ENCODE peak calls at places on chromosomes 3 and 15, in nine cellular contexts. I, E, H, G, M, U, Z, J and K are unnamed samples.

GRCh38 chr3:110227987-110228386 is 843.6 kb upstream of the NECTIN3 start:
- DNase-seq in I (no peak), E (no peak), H (no peak), G (no peak), M (no peak), U (no peak), Z (no peak), J (no peak), K (no peak)

GRCh38 chr3:67593761-67594234 is 60.6 kb downstream of the SUCLG2 start:
- DNase-seq in I (no peak), E (peak), H (no peak), G (no peak), M (peak), U (no peak), Z (no peak), J (no peak), K (no peak)

GRCh38 chr3:179234244-179234643 is 16.7 kb downstream of the KCNMB3 start:
- DNase-seq in I (no peak), E (no peak), H (no peak), G (no peak), M (no peak), U (no peak), Z (no peak), J (no peak), K (no peak)

GRCh38 chr15:83659011-83659811 is 5.3 kb downstream of the ADAMTSL3 start:
- DNase-seq in I (no peak), E (no peak), H (peak), G (peak), M (no peak), U (no peak), Z (no peak), J (no peak), K (no peak)

GRCh38 chr3:143963946-143964345 is 7.7 kb upstream of the DIPK2A start:
- DNase-seq in I (no peak), E (no peak), H (no peak), G (no peak), M (no peak), U (no peak), Z (no peak), J (no peak), K (no peak)

GRCh38 chr3:50572158-50572557 is 2.8 kb downstream of the HEMK1 start:
- DNase-seq in I (peak), E (peak), H (peak), G (peak), M (peak), U (peak), Z (peak), J (peak), K (peak)

GRCh38 chr3:175357758-175358157 is 498.6 kb downstream of the NAALADL2 start:
- DNase-seq in I (no peak), E (no peak), H (no peak), G (no peak), M (no peak), U (no peak), Z (no peak), J (no peak), K (no peak)

GRCh38 chr3:98359993-98360675 is 6.5 kb downstream of the OR5K4 start:
- DNase-seq in I (no peak), E (peak), H (no peak), G (no peak), M (no peak), U (no peak), Z (no peak), J (no peak), K (no peak)

GRCh38 chr3:72658466-72659100 is 189.7 kb downstream of the SHQ1 start:
- DNase-seq in I (no peak), E (no peak), H (no peak), G (no peak), M (no peak), U (no peak), Z (no peak), J (no peak), K (no peak)

GRCh38 chr15:98647774-98648653 is at the start of gene IGF1R:
- DNase-seq in I (peak), E (peak), H (peak), G (peak), M (peak), U (peak), Z (peak), J (peak), K (peak)

GRCh38 chr3:38475716-38476115 is 20.4 kb upstream of the EXOG start:
- DNase-seq in I (no peak), E (no peak), H (no peak), G (no peak), M (no peak), U (no peak), Z (no peak), J (no peak), K (no peak)

GRCh38 chr15:75712668-75713337 is at the start of gene CSPG4:
- DNase-seq in I (no peak), E (peak), H (peak), G (peak), M (peak), U (no peak), Z (peak), J (no peak), K (no peak)

GRCh38 chr15:85125056-85125661 is 143.5 kb downstream of the PDE8A start:
- DNase-seq in I (no peak), E (peak), H (no peak), G (no peak), M (peak), U (no peak), Z (no peak), J (no peak), K (no peak)

GRCh38 chr3:172687501-172687900 is 23.4 kb downstream of the NCEH1 start:
- DNase-seq in I (no peak), E (no peak), H (no peak), G (no peak), M (no peak), U (no peak), Z (no peak), J (no peak), K (no peak)

GRCh38 chr15:75867428-75867827 is 24.2 kb downstream of the UBE2Q2 start:
- DNase-seq in I (no peak), E (no peak), H (no peak), G (no peak), M (no peak), U (no peak), Z (no peak), J (no peak), K (no peak)

GRCh38 chr15:93974804-93975481 is 256.4 kb upstream of the MCTP2 start:
- DNase-seq in I (no peak), E (peak), H (no peak), G (no peak), M (no peak), U (no peak), Z (peak), J (no peak), K (peak)

GRCh38 chr15:80945605-80946004 is 44.0 kb downstream of the MESD start:
- DNase-seq in I (no peak), E (no peak), H (no peak), G (no peak), M (no peak), U (no peak), Z (no peak), J (no peak), K (no peak)

GRCh38 chr3:151639096-151639740 is 94.5 kb upstream of the AADACL2 start:
- DNase-seq in I (no peak), E (no peak), H (no peak), G (no peak), M (no peak), U (no peak), Z (no peak), J (no peak), K (no peak)

GRCh38 chr3:8937064-8938020 is 25.9 kb downstream of the RAD18 start:
- DNase-seq in I (no peak), E (no peak), H (no peak), G (no peak), M (peak), U (no peak), Z (no peak), J (no peak), K (no peak)

GRCh38 chr3:194045289-194045688 is 90.7 kb upstream of the HES1 start:
- DNase-seq in I (no peak), E (no peak), H (no peak), G (no peak), M (no peak), U (no peak), Z (no peak), J (peak), K (peak)

GRCh38 chr3:72446406-72447058 is 401.7 kb downstream of the SHQ1 start:
- DNase-seq in I (no peak), E (peak), H (peak), G (no peak), M (peak), U (peak), Z (no peak), J (no peak), K (no peak)

GRCh38 chr3:38828681-38829080 is 12.7 kb upstream of the SCN10A start:
- DNase-seq in I (no peak), E (no peak), H (no peak), G (no peak), M (no peak), U (no peak), Z (no peak), J (no peak), K (no peak)

GRCh38 chr3:151550642-151551041 is 89.8 kb upstream of the IGSF10 start:
- DNase-seq in I (no peak), E (no peak), H (no peak), G (no peak), M (no peak), U (no peak), Z (no peak), J (no peak), K (no peak)

GRCh38 chr3:176988795-176989194 is 208.5 kb downstream of the TBL1XR1 start:
- DNase-seq in I (no peak), E (no peak), H (no peak), G (no peak), M (no peak), U (no peak), Z (no peak), J (no peak), K (no peak)

GRCh38 chr15:56877591-56877990 is 40.9 kb upstream of the TCF12 start:
- DNase-seq in I (no peak), E (no peak), H (no peak), G (no peak), M (no peak), U (no peak), Z (no peak), J (no peak), K (no peak)

GRCh38 chr3:149468504-149469212 is 5.8 kb upstream of the TM4SF4 start:
- DNase-seq in I (no peak), E (no peak), H (no peak), G (no peak), M (peak), U (no peak), Z (no peak), J (peak), K (peak)

GRCh38 chr15:58472821-58473581 is 41.2 kb downstream of the LIPC start:
- DNase-seq in I (no peak), E (no peak), H (no peak), G (no peak), M (no peak), U (no peak), Z (no peak), J (no peak), K (no peak)

GRCh38 chr3:158918008-158918407 is 116.2 kb downstream of the MFSD1 start:
- DNase-seq in I (peak), E (peak), H (no peak), G (no peak), M (peak), U (no peak), Z (peak), J (peak), K (peak)

GRCh38 chr3:52270252-52270754 is 8.1 kb downstream of the WDR82 start:
- DNase-seq in I (no peak), E (no peak), H (no peak), G (no peak), M (no peak), U (no peak), Z (no peak), J (no peak), K (no peak)

GRCh38 chr3:52262447-52262846 is 16.0 kb downstream of the WDR82 start:
- DNase-seq in I (no peak), E (no peak), H (no peak), G (no peak), M (no peak), U (no peak), Z (no peak), J (no peak), K (no peak)

GRCh38 chr3:52259448-52259847 is 13.9 kb downstream of the PPM1M start:
- DNase-seq in I (no peak), E (no peak), H (no peak), G (no peak), M (no peak), U (no peak), Z (no peak), J (no peak), K (no peak)

GRCh38 chr3:52268036-52268435 is 10.4 kb downstream of the WDR82 start:
- DNase-seq in I (no peak), E (no peak), H (no peak), G (no peak), M (no peak), U (no peak), Z (no peak), J (no peak), K (no peak)

GRCh38 chr3:52265387-52265786 is 13.1 kb downstream of the WDR82 start:
- DNase-seq in I (no peak), E (no peak), H (no peak), G (no peak), M (no peak), U (no peak), Z (no peak), J (no peak), K (no peak)
- TF ChIP-seq CTCF in I (no peak), E (peak), H (no peak), G (no peak), M (no peak), U (no peak), Z (no peak), J (no peak), K (no peak)

GRCh38 chr3:156551746-156552145 is 3.2 kb downstream of the SSR3 start:
- DNase-seq in I (no peak), E (no peak), H (no peak), G (no peak), M (peak), U (no peak), Z (no peak), J (no peak), K (no peak)

GRCh38 chr3:156553705-156554356 is 1.1 kb downstream of the SSR3 start:
- DNase-seq in I (no peak), E (peak), H (no peak), G (no peak), M (peak), U (no peak), Z (no peak), J (no peak), K (no peak)

GRCh38 chr3:156552973-156553372 is 1.9 kb downstream of the SSR3 start:
- DNase-seq in I (no peak), E (no peak), H (no peak), G (no peak), M (no peak), U (no peak), Z (no peak), J (no peak), K (no peak)

GRCh38 chr3:156554515-156554841 is 439 bp downstream of the SSR3 start:
- DNase-seq in I (no peak), E (no peak), H (no peak), G (no peak), M (no peak), U (no peak), Z (no peak), J (no peak), K (peak)

DNA sequence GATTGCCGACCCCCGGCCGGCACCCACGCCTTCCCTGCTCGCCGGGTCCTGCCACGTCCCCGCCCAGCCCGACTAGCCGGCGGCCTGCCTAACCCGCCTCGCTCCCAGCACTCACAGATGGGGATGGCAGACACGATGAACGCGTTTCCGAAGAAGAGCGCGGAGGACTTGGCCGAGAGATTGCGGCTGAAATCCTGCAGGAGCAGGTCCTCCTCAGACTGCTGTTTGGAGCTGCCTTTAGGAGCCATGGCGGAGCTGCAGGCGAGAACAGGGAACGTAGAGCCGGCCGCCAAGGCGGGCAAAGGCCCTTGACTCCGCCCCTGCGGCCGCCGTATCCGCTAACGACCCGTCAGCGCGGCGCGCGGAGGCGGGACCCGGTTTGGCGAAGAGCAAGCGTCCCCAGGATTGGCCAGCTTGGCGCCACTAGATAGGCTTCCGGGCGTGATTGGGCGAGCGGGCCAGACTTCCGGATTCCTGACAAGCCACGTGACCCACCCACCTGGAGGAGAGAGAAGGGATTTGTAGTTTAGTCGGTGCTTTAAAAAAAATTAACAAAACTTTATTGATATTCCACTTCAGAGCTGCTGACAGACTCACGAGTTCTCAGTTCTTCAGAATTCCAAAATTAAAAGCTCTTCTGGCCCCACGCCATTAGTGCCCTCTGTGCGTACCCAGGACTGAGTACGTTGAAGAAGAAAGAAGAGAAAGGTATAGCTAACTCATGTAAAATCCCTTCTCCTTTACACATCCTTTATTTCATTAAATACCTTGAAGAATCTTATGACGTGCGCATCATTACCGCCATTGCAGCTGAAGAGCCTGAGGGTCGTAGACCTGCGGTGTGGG is at the start of gene SSR3:
- DNase-seq in I (peak), E (peak), H (peak), G (peak), M (peak), U (peak), Z (peak), J (peak), K (peak)
- TF ChIP-seq CTCF in I (peak), E (no peak), H (peak), G (peak), M (no peak), U (no peak), Z (no peak), J (no peak), K (no peak)

DNA sequence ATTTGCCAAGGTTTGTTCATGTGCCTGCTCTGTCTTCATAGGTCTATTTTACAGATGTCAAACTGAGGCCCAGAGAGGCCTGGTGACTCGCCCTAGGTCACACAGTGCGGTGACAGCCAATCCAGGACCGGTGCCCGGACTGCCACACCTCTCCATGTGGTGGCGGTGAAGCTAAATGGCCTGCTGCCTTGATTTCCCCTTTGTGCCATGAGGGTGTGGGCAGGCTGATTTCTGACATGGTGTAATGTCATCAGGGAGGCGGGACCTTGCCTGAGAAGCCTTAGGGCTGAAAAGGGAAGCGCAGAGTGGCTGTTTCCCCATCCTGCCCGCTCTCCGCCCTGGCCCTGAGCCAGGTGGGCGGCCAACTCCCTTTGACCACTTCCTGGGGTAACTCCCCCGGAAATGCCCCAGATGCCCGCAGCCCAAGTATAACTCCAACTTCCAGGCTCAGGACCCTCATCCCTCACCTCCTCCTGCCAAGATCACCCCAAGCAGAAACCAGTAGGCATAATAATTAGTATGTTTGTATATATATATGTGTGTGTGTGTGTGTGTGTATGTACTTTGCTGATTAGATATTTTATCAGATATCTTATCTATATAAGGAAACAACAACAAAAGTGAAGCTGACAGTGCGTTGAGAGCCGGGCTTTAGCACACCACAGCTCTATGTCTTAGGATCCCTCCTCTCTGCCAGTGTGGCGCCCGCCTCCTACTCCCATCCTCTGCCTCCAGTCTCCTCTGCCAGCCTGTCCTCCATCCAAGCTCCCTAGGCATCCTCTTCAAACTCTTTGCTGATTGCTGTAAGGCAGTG is 63.9 kb downstream of the IQSEC1 start:
- DNase-seq in I (no peak), E (no peak), H (no peak), G (peak), M (no peak), U (peak), Z (no peak), J (peak), K (peak)
- TF ChIP-seq CTCF in I (no peak), E (no peak), H (no peak), G (no peak), M (no peak), U (no peak), Z (no peak), J (no peak), K (no peak)

GRCh38 chr15:50116477-50116876 is 2.6 kb downstream of the ATP8B4 start:
- DNase-seq in I (no peak), E (peak), H (no peak), G (no peak), M (no peak), U (no peak), Z (peak), J (peak), K (no peak)
- TF ChIP-seq CTCF in I (no peak), E (peak), H (no peak), G (no peak), M (peak), U (no peak), Z (peak), J (peak), K (peak)

DNA sequence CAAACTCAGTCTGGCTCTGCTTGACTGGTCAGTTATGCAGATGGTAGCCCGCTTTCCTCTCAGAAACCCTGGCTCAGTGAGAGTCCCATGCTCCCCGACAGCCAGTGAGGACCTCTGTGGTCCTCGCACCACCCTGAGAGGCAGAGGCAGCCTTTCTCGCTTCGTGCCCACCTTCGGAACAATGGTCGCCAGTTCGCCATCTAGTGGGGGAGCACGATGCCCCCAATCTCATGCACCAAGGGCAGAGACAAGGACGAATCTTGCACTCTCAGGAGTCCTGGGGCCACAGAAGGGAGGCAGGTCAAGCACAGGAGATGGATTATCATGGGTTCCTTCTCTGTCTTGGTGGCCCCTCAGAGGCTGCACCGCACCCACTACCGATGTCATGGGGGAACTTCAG is 75.2 kb downstream of the RHCG start:
- DNase-seq in I (no peak), E (peak), H (no peak), G (no peak), M (no peak), U (no peak), Z (no peak), J (no peak), K (no peak)
- TF ChIP-seq CTCF in I (no peak), E (peak), H (no peak), G (no peak), M (no peak), U (no peak), Z (no peak), J (no peak), K (peak)

GRCh38 chr15:52261498-52262242 is 33.9 kb downstream of the MYO5C start:
- DNase-seq in I (peak), E (peak), H (peak), G (peak), M (peak), U (peak), Z (peak), J (peak), K (peak)
- TF ChIP-seq CTCF in I (no peak), E (no peak), H (peak), G (peak), M (no peak), U (no peak), Z (no peak), J (no peak), K (peak)